ENCODE peak calls at places on chromosomes 13 and 19, in ten cellular contexts. L, M, C, A, Y, X, G, U, B and V are unnamed samples.
A peak's percentile ranks its signal among the peaks of the same experiment; 100 is the strongest.

GRCh38 chr19:48342841-48343540 is 17.6 kb downstream of the EMP3 start:
- DNase-seq in L (no peak), M (no peak), C (no peak), A (no peak), Y (no peak), X (no peak), G (no peak), U (no peak), B (no peak), V (no peak)

GRCh38 chr19:35154535-35155406 is at the start of gene FXYD5:
- DNase-seq in L (peak; percentile 76), M (no peak), C (no peak), A (peak; percentile 81), Y (peak; percentile 58), X (peak; percentile 77), G (no peak), U (peak; percentile 58), B (peak; percentile 52), V (peak; percentile 52)

GRCh38 chr13:60645552-60646138 is 248.6 kb downstream of the TDRD3 start:
- DNase-seq in L (no peak), M (no peak), C (no peak), A (no peak), Y (no peak), X (no peak), G (no peak), U (no peak), B (no peak), V (no peak)

GRCh38 chr19:32392946-32393345 is 12.6 kb upstream of the DPY19L3 start:
- DNase-seq in L (no peak), M (no peak), C (no peak), A (no peak), Y (no peak), X (no peak), G (no peak), U (no peak), B (no peak), V (no peak)

GRCh38 chr19:35116085-35116801 is 620 bp downstream of the FXYD3 start:
- DNase-seq in L (no peak), M (no peak), C (no peak), A (no peak), Y (no peak), X (peak; percentile 83), G (no peak), U (peak; percentile 63), B (no peak), V (no peak)

GRCh38 chr19:13001166-13001501 is 5.9 kb downstream of the NFIX start:
- DNase-seq in L (no peak), M (no peak), C (peak; percentile 9), A (no peak), Y (peak; percentile 36), X (no peak), G (no peak), U (no peak), B (no peak), V (no peak)

GRCh38 chr19:14160017-14160703 is 23.8 kb upstream of the ASF1B start:
- DNase-seq in L (no peak), M (no peak), C (no peak), A (no peak), Y (no peak), X (no peak), G (no peak), U (no peak), B (no peak), V (no peak)

GRCh38 chr13:75250526-75251183 is 231.3 kb downstream of the TBC1D4 start:
- DNase-seq in L (no peak), M (no peak), C (no peak), A (no peak), Y (no peak), X (no peak), G (no peak), U (no peak), B (no peak), V (no peak)

GRCh38 chr13:107301724-107302374 is 733.9 kb upstream of the ARGLU1 start:
- DNase-seq in L (no peak), M (no peak), C (no peak), A (no peak), Y (no peak), X (no peak), G (no peak), U (no peak), B (no peak), V (no peak)

GRCh38 chr19:48991823-48992570 is 1.1 kb downstream of the GYS1 start:
- DNase-seq in L (peak; percentile 85), M (no peak), C (peak; percentile 71), A (peak; percentile 78), Y (peak; percentile 71), X (peak; percentile 70), G (no peak), U (peak; percentile 75), B (peak; percentile 68), V (peak; percentile 58)

GRCh38 chr13:29572575-29572974 is 22.9 kb downstream of the SLC7A1 start:
- DNase-seq in L (no peak), M (no peak), C (no peak), A (no peak), Y (no peak), X (peak; percentile 73), G (no peak), U (no peak), B (no peak), V (no peak)

GRCh38 chr19:51600940-51601575 is 29.1 kb downstream of the SIGLEC5 start:
- DNase-seq in L (no peak), M (no peak), C (no peak), A (no peak), Y (no peak), X (peak; percentile 35), G (no peak), U (no peak), B (no peak), V (no peak)

GRCh38 chr13:24670927-24671326 is 9.3 kb upstream of the ATP12A start:
- DNase-seq in L (no peak), M (no peak), C (no peak), A (no peak), Y (no peak), X (no peak), G (no peak), U (no peak), B (no peak), V (no peak)

GRCh38 chr13:98345103-98345899 is 168.2 kb upstream of the RNF113B start:
- DNase-seq in L (no peak), M (no peak), C (no peak), A (no peak), Y (no peak), X (no peak), G (no peak), U (peak; percentile 38), B (no peak), V (no peak)

GRCh38 chr13:96527497-96527896 is 437.6 kb downstream of the HS6ST3 start:
- DNase-seq in L (no peak), M (no peak), C (no peak), A (no peak), Y (no peak), X (no peak), G (no peak), U (no peak), B (no peak), V (no peak)

GRCh38 chr19:18700501-18701249 is 17.2 kb downstream of the CRTC1 start:
- DNase-seq in L (peak; percentile 79), M (no peak), C (peak; percentile 60), A (peak; percentile 83), Y (peak; percentile 70), X (peak; percentile 79), G (peak; percentile 26), U (peak; percentile 92), B (no peak), V (no peak)

GRCh38 chr19:18701250-18701608 is 17.7 kb downstream of the CRTC1 start:
- DNase-seq in L (no peak), M (no peak), C (no peak), A (no peak), Y (no peak), X (no peak), G (no peak), U (no peak), B (no peak), V (no peak)

GRCh38 chr19:18697680-18698079 is 14.2 kb downstream of the CRTC1 start:
- DNase-seq in L (no peak), M (no peak), C (no peak), A (no peak), Y (no peak), X (peak; percentile 46), G (no peak), U (peak; percentile 61), B (no peak), V (no peak)

GRCh38 chr19:18698321-18699167 is 15.1 kb downstream of the CRTC1 start:
- DNase-seq in L (no peak), M (no peak), C (no peak), A (no peak), Y (no peak), X (no peak), G (no peak), U (no peak), B (no peak), V (no peak)

GRCh38 chr19:18699403-18700054 is 16.0 kb downstream of the CRTC1 start:
- DNase-seq in L (no peak), M (no peak), C (no peak), A (no peak), Y (no peak), X (peak; percentile 42), G (no peak), U (no peak), B (no peak), V (no peak)
- H3K27ac ChIP-seq in L (peak overlapping the region; percentile 57), M (no peak overlapping the region), C (peak overlapping the region; percentile 75), A (no peak overlapping the region), Y (no peak overlapping the region), X (peak overlapping the region; percentile 72), G (no peak overlapping the region), U (peak overlapping the region; percentile 73), B (peak overlapping the region; percentile 66), V (no peak overlapping the region)

GRCh38 chr13:44930907-44931676 is 58.2 kb downstream of the NUFIP1 start:
- DNase-seq in L (no peak), M (no peak), C (no peak), A (no peak), Y (no peak), X (no peak), G (no peak), U (peak; percentile 7), B (no peak), V (peak; percentile 18)
- H3K27ac ChIP-seq in L (peak overlapping the region; percentile 63), M (no peak overlapping the region), C (peak overlapping the region; percentile 21), A (no peak overlapping the region), Y (no peak overlapping the region), X (no peak overlapping the region), G (no peak overlapping the region), U (no peak overlapping the region), B (peak overlapping the region; percentile 32), V (no peak overlapping the region)

DNA sequence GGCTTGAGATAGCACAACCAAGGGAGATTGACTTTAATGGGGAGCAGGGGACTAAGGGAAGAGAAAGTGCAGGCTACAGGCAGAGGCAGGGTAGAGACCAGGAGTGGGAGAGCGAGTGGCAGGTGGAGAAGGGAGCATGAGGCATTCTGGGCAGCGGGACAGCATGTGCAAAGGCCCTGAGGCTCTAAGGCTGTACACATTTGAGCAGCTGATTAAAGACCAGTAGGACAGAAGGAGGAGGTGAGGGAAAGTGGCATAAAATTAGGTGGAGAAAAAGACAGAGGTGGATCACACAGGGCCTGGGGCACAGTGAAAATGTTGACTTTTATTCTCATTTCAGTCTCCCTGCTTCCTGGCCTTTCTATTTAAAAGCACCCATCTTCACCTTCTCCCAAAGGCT is 74.4 kb downstream of the ALOX5AP start:
- DNase-seq in L (no peak), M (no peak), C (no peak), A (no peak), Y (no peak), X (no peak), G (no peak), U (no peak), B (no peak), V (no peak)
- H3K27ac ChIP-seq in L (no peak overlapping the region), M (no peak overlapping the region), C (no peak overlapping the region), A (no peak overlapping the region), Y (no peak overlapping the region), X (no peak overlapping the region), G (no peak overlapping the region), U (peak overlapping the region; percentile 16), B (no peak overlapping the region), V (no peak overlapping the region)

GRCh38 chr19:38678217-38678890 is 30.9 kb downstream of the ACTN4 start:
- DNase-seq in L (no peak), M (no peak), C (no peak), A (no peak), Y (no peak), X (no peak), G (no peak), U (no peak), B (no peak), V (no peak)
- H3K27ac ChIP-seq in L (peak overlapping the region; percentile 94), M (no peak overlapping the region), C (peak overlapping the region; percentile 46), A (peak overlapping the region; percentile 34), Y (no peak overlapping the region), X (peak overlapping the region; percentile 94), G (peak overlapping the region; percentile 38), U (peak overlapping the region; percentile 99), B (peak overlapping the region; percentile 99), V (no peak overlapping the region)